ENCODE peak calls at places on chromosomes 13 and 19, in four cellular contexts. S is thoracic aorta, N is body of pancreas, I is natural killer cell. C is an unnamed sample.

GRCh38 chr19:18408053-18408476 is 10.6 kb upstream of the LRRC25 start:
- DNase-seq in S (no peak), N (peak), I (no peak), C (peak)

GRCh38 chr13:99214232-99214631 is 13.6 kb downstream of the UBAC2 start:
- DNase-seq in S (no peak), N (no peak), I (no peak), C (no peak)

GRCh38 chr13:30845297-30846214 is 60.5 kb upstream of the MEDAG start:
- DNase-seq in S (no peak), N (no peak), I (no peak), C (no peak)

GRCh38 chr19:6736169-6736916 is 1.0 kb downstream of the GPR108 start:
- DNase-seq in S (no peak), N (peak), I (peak), C (peak)

GRCh38 chr13:50127017-50127725 is 111.9 kb downstream of the KCNRG start:
- DNase-seq in S (no peak), N (peak), I (peak), C (peak)

GRCh38 chr19:18364826-18365528 is 21.0 kb upstream of the GDF15 start:
- DNase-seq in S (peak), N (peak), I (no peak), C (no peak)

GRCh38 chr13:48819376-48819775 is 156.3 kb upstream of the FNDC3A start:
- DNase-seq in S (no peak), N (no peak), I (no peak), C (no peak)

GRCh38 chr19:53872762-53873161 is 5.1 kb downstream of the MYADM start:
- DNase-seq in S (no peak), N (no peak), I (no peak), C (no peak)

GRCh38 chr19:58395220-58395978 is at the start of gene RNF225:
- DNase-seq in S (no peak), N (no peak), I (no peak), C (no peak)

GRCh38 chr19:35346193-35347052 is 1.3 kb upstream of the FFAR1 start:
- DNase-seq in S (no peak), N (peak), I (peak), C (peak)

GRCh38 chr13:90510319-90510718 is 837.2 kb upstream of the MIR17HG start:
- DNase-seq in S (no peak), N (no peak), I (no peak), C (no peak)

GRCh38 chr13:109196896-109197295 is 567.5 kb downstream of the MYO16 start:
- DNase-seq in S (no peak), N (no peak), I (no peak), C (no peak)

GRCh38 chr19:43575955-43576451 is 402 bp downstream of the PINLYP start:
- DNase-seq in S (no peak), N (no peak), I (no peak), C (no peak)

GRCh38 chr13:74136089-74136658 is 2.0 kb upstream of the KLF12 start:
- DNase-seq in S (no peak), N (no peak), I (peak), C (no peak)

GRCh38 chr19:13181747-13182388 is 31.7 kb downstream of the IER2 start:
- DNase-seq in S (no peak), N (peak), I (peak), C (no peak)

GRCh38 chr13:85864963-85865530 is 65.8 kb upstream of the SLITRK6 start:
- DNase-seq in S (no peak), N (no peak), I (no peak), C (no peak)
- TF ChIP-seq CTCF in S (no peak), N (no peak), I (no peak), C (no peak)

DNA sequence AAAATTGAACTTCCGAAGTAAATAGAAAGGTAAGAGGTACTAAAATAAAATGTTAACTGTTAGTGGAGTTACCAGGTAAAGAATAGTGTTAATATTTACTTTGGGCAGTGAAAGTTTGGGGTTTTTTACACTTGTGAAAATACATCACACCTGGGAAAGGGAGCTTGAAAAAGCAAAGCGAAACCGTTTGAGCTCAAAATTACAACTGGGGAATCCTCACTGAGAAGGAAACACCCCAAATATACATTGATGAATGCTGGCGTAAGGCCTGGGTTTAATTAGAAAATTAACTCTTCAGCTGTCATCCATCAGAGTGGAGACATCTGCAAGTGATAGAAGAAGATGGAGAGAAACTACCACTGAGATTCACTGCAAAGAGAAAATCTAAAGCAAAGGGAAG is 1153.0 kb downstream of the SLITRK5 start:
- DNase-seq in S (no peak), N (no peak), I (no peak), C (no peak)
- TF ChIP-seq CTCF in S (no peak), N (no peak), I (no peak), C (no peak)

GRCh38 chr19:15110418-15110815 is 3.2 kb downstream of the SYDE1 start:
- DNase-seq in S (no peak), N (no peak), I (no peak), C (no peak)

GRCh38 chr19:15114153-15114540 is 6.9 kb downstream of the SYDE1 start:
- DNase-seq in S (no peak), N (no peak), I (no peak), C (no peak)

GRCh38 chr19:15111758-15112157 is 4.6 kb downstream of the SYDE1 start:
- DNase-seq in S (no peak), N (no peak), I (no peak), C (no peak)

GRCh38 chr19:15113245-15114152 is 6.3 kb downstream of the SYDE1 start:
- DNase-seq in S (no peak), N (no peak), I (no peak), C (no peak)

DNA sequence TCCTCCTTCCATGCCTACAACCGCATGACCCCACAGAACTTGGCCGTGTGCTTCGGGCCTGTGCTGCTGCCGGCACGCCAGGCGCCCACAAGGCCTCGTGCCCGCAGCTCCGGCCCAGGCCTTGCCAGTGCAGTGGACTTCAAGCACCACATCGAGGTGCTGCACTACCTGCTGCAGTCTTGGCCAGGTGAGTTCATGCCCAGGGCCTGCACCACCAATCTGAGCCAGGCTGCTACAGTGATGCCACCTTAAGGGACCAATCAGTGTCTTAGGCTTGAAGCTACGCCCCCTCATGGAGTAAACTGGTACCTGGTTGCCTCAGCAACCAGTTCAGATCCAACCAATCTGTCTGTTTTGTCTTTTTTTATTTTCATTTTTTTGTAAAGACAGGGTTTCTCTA is 5.2 kb downstream of the SYDE1 start:
- DNase-seq in S (no peak), N (no peak), I (no peak), C (no peak)
- TF ChIP-seq CTCF in S (no peak), N (no peak), I (no peak), C (no peak)

DNA sequence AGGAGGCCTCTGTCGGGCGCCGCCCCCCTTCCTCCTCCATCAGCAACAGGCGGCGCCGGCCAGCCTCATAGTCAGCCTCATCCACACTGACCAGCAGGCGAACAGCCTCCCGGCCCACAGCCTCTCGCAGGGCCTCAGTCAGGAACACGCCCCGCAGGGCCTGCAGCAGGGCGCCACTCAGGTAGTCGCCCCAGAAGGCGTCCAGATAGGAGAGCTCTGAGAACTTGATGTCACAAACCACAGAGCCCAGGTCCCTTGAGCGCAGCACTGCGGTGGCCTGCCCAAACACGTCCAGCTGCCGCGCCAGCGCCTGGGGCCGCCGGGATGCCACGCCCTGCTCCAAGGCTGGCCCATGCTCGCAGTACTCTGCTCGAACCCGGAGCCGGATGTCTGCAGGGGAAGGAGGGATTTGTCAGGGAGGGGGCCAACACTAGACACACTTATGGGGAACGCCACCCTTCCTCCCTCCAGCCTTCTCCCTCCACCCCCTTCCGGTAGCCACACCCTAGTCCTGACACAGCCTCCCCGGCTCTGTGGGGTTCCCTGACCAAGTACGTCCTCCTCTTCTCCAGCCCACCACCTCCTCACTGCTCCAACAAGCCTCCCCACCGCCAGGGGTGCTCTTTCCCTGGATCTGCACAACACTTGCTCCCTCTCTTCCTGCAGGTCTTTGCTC is 17.9 kb downstream of the DEDD2 start:
- DNase-seq in S (no peak), N (no peak), I (peak), C (peak)
- TF ChIP-seq CTCF in S (no peak), N (no peak), I (peak), C (no peak)

DNA sequence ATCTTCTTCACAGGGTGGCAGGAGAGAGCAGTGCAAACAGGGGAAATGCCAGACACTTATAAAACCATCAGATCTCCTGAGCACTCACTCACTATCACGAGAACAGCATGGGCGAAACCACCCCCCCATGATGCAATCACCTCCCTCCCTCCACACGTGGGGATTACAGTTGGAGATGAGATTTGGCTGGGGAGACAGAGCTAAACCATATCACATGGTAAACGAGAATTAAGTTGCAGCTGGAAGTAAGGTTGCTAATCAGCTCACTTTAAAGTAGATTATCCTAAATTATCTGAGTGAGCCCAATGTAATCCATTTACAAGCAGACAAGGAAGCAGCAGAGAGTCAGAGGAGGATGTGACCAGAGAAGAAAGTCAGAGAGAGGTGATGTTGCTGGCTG is 102.2 kb upstream of the IPO5 start:
- DNase-seq in S (no peak), N (no peak), I (no peak), C (no peak)
- TF ChIP-seq CTCF in S (no peak), N (no peak), I (no peak), C (no peak)